ENCODE peak calls at places on chromosomes 13 and 19, in five cellular contexts. F is PC-3, A is mammary epithelial cell, N is neural progenitor cell, K is fibroblast of lung. B is an unnamed sample.

GRCh38 chr19:10603084-10603872 is 16.2 kb upstream of the AP1M2 start:
- DNase-seq in F (no peak), A (no peak), K (no peak), N (peak; percentile 54), B (peak; percentile 62)

GRCh38 chr19:10137751-10138682 is 18.3 kb upstream of the EIF3G start:
- DNase-seq in A (no peak), K (no peak), N (no peak), F (no peak), B (no peak)

GRCh38 chr19:20271215-20271926 is 104.4 kb downstream of the ZNF486 start:
- DNase-seq in K (no peak), F (no peak), N (no peak), A (no peak), B (no peak)

GRCh38 chr13:82791035-82791434 is 1091.2 kb downstream of the SLITRK1 start:
- DNase-seq in F (peak; percentile 2), K (no peak), N (no peak), A (no peak), B (no peak)

GRCh38 chr19:2217591-2217990 is 18.5 kb downstream of the PLEKHJ1 start:
- DNase-seq in A (no peak), K (no peak), F (no peak), N (no peak), B (no peak)

GRCh38 chr13:68897331-68897730 is 1210.3 kb upstream of the ATXN8OS start:
- DNase-seq in F (no peak), N (no peak), A (no peak), K (no peak), B (no peak)

GRCh38 chr13:22726721-22727120 is 454.1 kb upstream of the SGCG start:
- DNase-seq in F (no peak), N (peak; percentile 17), A (no peak), K (no peak), B (no peak)

GRCh38 chr13:53631511-53631910 is 602.9 kb downstream of the OLFM4 start:
- DNase-seq in N (no peak), F (no peak), A (no peak), K (no peak), B (no peak)

GRCh38 chr13:80341771-80342271 is 895 bp upstream of the SPRY2 start:
- DNase-seq in N (peak; percentile 89), K (peak; percentile 62), F (peak; percentile 41), A (no peak), B (no peak)

GRCh38 chr13:68714292-68714691 is 1393.3 kb upstream of the ATXN8OS start:
- DNase-seq in K (no peak), F (no peak), N (peak; percentile 59), A (no peak), B (no peak)

GRCh38 chr13:27131202-27131623 is 40.4 kb downstream of the USP12 start:
- DNase-seq in A (peak; percentile 98), K (no peak), F (peak; percentile 87), N (no peak), B (peak; percentile 86)

GRCh38 chr19:7415163-7415856 is 66.6 kb downstream of the ARHGEF18 start:
- DNase-seq in A (no peak), F (no peak), N (no peak), K (peak; percentile 78), B (no peak)

GRCh38 chr19:17074628-17075034 is 621 bp downstream of the HAUS8 start:
- DNase-seq in A (no peak), F (no peak), K (no peak), N (no peak), B (no peak)

GRCh38 chr13:50453238-50453637 is 390.3 kb downstream of the DLEU7 start:
- DNase-seq in K (peak; percentile 30), N (no peak), F (no peak), A (no peak), B (no peak)

GRCh38 chr19:15200575-15201364 is at the start of gene NOTCH3:
- DNase-seq in N (peak; percentile 89), F (peak; percentile 28), K (no peak), A (no peak), B (no peak)

GRCh38 chr19:39746836-39747529 is 9.2 kb upstream of the CLC start:
- DNase-seq in A (no peak), N (no peak), F (no peak), K (no peak), B (no peak)

GRCh38 chr13:73496711-73497110 is 437.9 kb downstream of the KLF5 start:
- DNase-seq in K (no peak), N (no peak), F (peak; percentile 61), A (no peak), B (no peak)

GRCh38 chr19:4052114-4052992 is 14.3 kb downstream of the ZBTB7A start:
- DNase-seq in K (peak; percentile 50), F (peak; percentile 64), N (no peak), A (peak; percentile 91), B (peak; percentile 78)
- H3K4me3 ChIP-seq in K (no peak overlapping the region), F (peak overlapping the region; percentile 50), N (no peak overlapping the region), A (peak overlapping the region; percentile 21), B (peak overlapping the region; percentile 55)

GRCh38 chr19:8915997-8916396 is 83.8 kb downstream of the MBD3L1 start:
- DNase-seq in F (no peak), K (no peak), A (no peak), N (no peak), B (no peak)
- H3K9me3 ChIP-seq in F (no peaks in the 10 kb centered on the region), K (no peaks in the 10 kb centered on the region), A (peaks cover 15% of the 10 kb centered on the region), N (no peaks in the 10 kb centered on the region), B (no peaks in the 10 kb centered on the region)

DNA sequence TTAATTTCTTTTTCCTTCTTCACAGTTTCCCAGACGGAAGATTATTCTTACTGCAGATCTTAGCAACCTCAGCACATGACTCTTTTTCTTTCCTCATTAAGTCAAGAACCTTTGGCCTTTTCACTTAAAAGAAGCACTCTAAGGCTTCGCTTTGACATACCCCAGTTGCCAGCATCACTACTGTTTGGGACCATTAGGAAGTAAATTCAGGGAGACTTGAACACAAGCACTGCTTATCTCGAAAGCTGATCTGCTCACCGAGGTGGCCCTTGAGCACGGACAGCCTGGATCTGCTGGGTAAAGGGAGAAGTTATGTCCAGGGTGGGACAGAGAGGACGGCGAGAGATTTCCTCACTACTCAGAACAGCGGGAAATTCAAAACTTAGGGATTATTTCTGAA is 151.4 kb upstream of the RNF113B start:
- DNase-seq in K (no peak), F (no peak), N (peak; percentile 24), A (no peak), B (no peak)
- H2AFZ ChIP-seq in K (no peak overlapping the region), F (no peak overlapping the region), N (no peak overlapping the region), A (no peak overlapping the region), B (no peak overlapping the region)

GRCh38 chr19:50497030-50497420 is 14.0 kb downstream of the JOSD2 start:
- DNase-seq in F (no peak), K (no peak), N (no peak), A (no peak), B (no peak)

GRCh38 chr19:50495020-50495531 is 15.9 kb downstream of the JOSD2 start:
- DNase-seq in N (no peak), A (no peak), K (no peak), F (no peak), B (no peak)

GRCh38 chr19:50498219-50499056 is 12.6 kb downstream of the JOSD2 start:
- DNase-seq in K (no peak), F (no peak), A (no peak), N (no peak), B (no peak)

GRCh38 chr19:50494186-50495019 is 16.6 kb downstream of the JOSD2 start:
- DNase-seq in F (no peak), N (no peak), K (no peak), A (no peak), B (no peak)

GRCh38 chr19:50496189-50497029 is 14.6 kb downstream of the JOSD2 start:
- DNase-seq in F (no peak), N (peak; percentile 81), K (no peak), A (no peak), B (no peak)
- H3K4me3 ChIP-seq in F (no peak overlapping the region), N (no peak overlapping the region), K (no peak overlapping the region), A (no peak overlapping the region), B (no peak overlapping the region)

DNA sequence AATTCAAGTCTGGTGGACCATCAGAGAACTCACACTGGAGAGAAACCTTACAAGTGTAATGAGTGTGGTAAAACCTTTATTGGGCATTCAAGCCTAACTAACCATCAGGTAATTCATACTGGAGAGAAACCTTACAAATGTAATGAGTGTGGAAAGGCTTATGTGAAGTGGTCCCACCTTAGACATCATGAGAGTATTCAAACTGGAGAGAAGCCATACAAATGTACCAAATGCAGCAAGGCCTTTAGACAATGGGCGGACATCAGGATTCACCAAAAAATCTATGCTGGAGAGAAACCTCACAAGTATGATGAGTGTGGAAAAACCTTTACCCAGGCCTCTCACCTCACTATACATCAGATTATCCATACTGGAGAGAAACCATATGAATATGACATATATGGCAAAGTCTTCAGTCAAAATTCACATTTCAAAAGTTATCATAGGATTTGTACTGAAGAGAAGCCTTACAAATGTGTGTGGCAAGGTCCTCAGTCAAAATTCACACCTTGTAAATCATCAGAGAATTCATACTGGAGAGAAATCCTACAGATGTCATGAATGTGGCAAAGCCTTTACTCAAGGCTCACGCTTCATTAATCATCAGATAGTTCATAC is 19.7 kb upstream of the ZNF665 start:
- DNase-seq in F (peak; percentile 21), K (no peak), A (no peak), N (no peak), B (no peak)
- H3K9me3 ChIP-seq in F (peaks cover 65% of the 10 kb centered on the region), K (no peaks in the 10 kb centered on the region), A (peaks cover 81% of the 10 kb centered on the region), N (peaks cover 39% of the 10 kb centered on the region), B (peaks cover 87% of the 10 kb centered on the region)

GRCh38 chr13:40895715-40896184 is 106.3 kb downstream of the SLC25A15 start:
- DNase-seq in N (no peak), F (peak; percentile 1), K (no peak), A (peak; percentile 75), B (no peak)
- H2AFZ ChIP-seq in N (no peak overlapping the region), F (no peak overlapping the region), K (no peak overlapping the region), A (peak overlapping the region; percentile 14), B (no peak overlapping the region)